ENCODE peak calls at places on chromosomes 7 and 10, in seven cellular contexts. W is sigmoid colon, A is GM12878, T is HCT116, C is transverse colon, N is spleen, I is suprapubic skin. M is an unnamed sample.

GRCh38 chr7:64618785-64619456 is 47.0 kb upstream of the ZNF107 start:
- DNase-seq in W (no peak), N (no peak), A (no peak), I (no peak), T (peak), C (no peak), M (no peak)

GRCh38 chr7:47968852-47969774 is 10.3 kb downstream of the HUS1 start:
- DNase-seq in T (peak), A (no peak), N (no peak), I (no peak), C (peak), W (no peak), M (no peak)

GRCh38 chr10:35336084-35336831 is at the start of gene CCNY:
- DNase-seq in T (no peak), N (peak), A (no peak), C (peak), I (peak), W (peak), M (peak)

GRCh38 chr10:29517352-29517923 is 117.3 kb downstream of the SVIL start:
- DNase-seq in W (no peak), T (peak), N (no peak), A (no peak), C (peak), I (no peak), M (no peak)

GRCh38 chr7:149809215-149809614 is 29.0 kb upstream of the ZNF862 start:
- DNase-seq in I (no peak), C (no peak), N (no peak), T (no peak), W (no peak), A (no peak), M (peak)

GRCh38 chr10:1122349-1122748 is 66.2 kb downstream of the WDR37 start:
- DNase-seq in N (no peak), W (no peak), C (no peak), T (no peak), A (no peak), I (no peak), M (no peak)

GRCh38 chr7:16657656-16658279 is 11.8 kb downstream of the BZW2 start:
- DNase-seq in C (peak), W (no peak), I (no peak), T (no peak), A (no peak), N (no peak), M (peak)

GRCh38 chr10:30738416-30738815 is 108.9 kb upstream of the LYZL2 start:
- DNase-seq in A (no peak), W (no peak), C (no peak), T (no peak), I (no peak), N (no peak), M (no peak)

GRCh38 chr10:8331896-8332729 is 277.6 kb downstream of the GATA3 start:
- DNase-seq in T (no peak), I (no peak), A (no peak), C (peak), W (no peak), N (peak), M (peak)

GRCh38 chr7:66099551-66100407 is 14.9 kb upstream of the CRCP start:
- DNase-seq in N (peak), A (no peak), W (peak), T (peak), I (peak), C (peak), M (no peak)

GRCh38 chr10:122786269-122786668 is 59.4 kb downstream of the CUZD1 start:
- DNase-seq in N (no peak), A (no peak), T (no peak), W (no peak), I (peak), C (no peak), M (no peak)

GRCh38 chr7:79403879-79404278 is 49.6 kb downstream of the MAGI2 start:
- DNase-seq in N (no peak), W (no peak), T (no peak), A (no peak), C (no peak), I (no peak), M (no peak)

GRCh38 chr10:13936826-13937225 is 350.1 kb downstream of the PRPF18 start:
- DNase-seq in I (no peak), W (no peak), N (no peak), T (no peak), A (no peak), C (no peak), M (no peak)

GRCh38 chr7:154841731-154842331 is 161.1 kb downstream of the PAXIP1 start:
- DNase-seq in I (no peak), T (no peak), N (no peak), A (no peak), W (no peak), C (no peak), M (no peak)

GRCh38 chr7:150876817-150877526 is 24.7 kb downstream of the AOC1 start:
- DNase-seq in I (no peak), A (no peak), W (peak), N (peak), C (peak), T (peak), M (no peak)

GRCh38 chr7:98365863-98366561 is 34.9 kb downstream of the BAIAP2L1 start:
- DNase-seq in N (peak), T (no peak), W (no peak), A (no peak), C (peak), I (peak), M (peak)

GRCh38 chr7:11807000-11807399 is 25.0 kb downstream of the THSD7A start:
- DNase-seq in T (no peak), C (no peak), W (no peak), A (no peak), I (no peak), N (no peak), M (no peak)

GRCh38 chr10:3902809-3903410 is 117.9 kb upstream of the KLF6 start:
- DNase-seq in A (no peak), C (no peak), N (no peak), T (no peak), I (no peak), W (no peak), M (no peak)

GRCh38 chr10:78551184-78552005 is 517.4 kb upstream of the ZMIZ1 start:
- DNase-seq in W (no peak), N (no peak), I (no peak), A (no peak), C (no peak), T (no peak), M (no peak)

GRCh38 chr7:159020987-159021386 is 123.7 kb downstream of the VIPR2 start:
- DNase-seq in C (no peak), I (peak), A (no peak), N (no peak), W (peak), T (peak), M (no peak)

GRCh38 chr7:71019703-71020102 is 112.2 kb upstream of the GALNT17 start:
- DNase-seq in N (no peak), C (no peak), I (no peak), W (no peak), T (no peak), A (no peak), M (no peak)

GRCh38 chr10:70119623-70120022 is 13.0 kb downstream of the AIFM2 start:
- DNase-seq in A (no peak), W (no peak), C (no peak), I (no peak), T (no peak), N (peak), M (no peak)

GRCh38 chr10:29430101-29430500 is 141.2 kb downstream of the LYZL1 start:
- DNase-seq in I (no peak), T (no peak), N (no peak), A (no peak), C (no peak), W (no peak), M (no peak)

GRCh38 chr7:46830-47140 is 145.6 kb upstream of the FAM20C start:
- DNase-seq in A (no peak), N (peak), I (peak), C (peak), W (no peak), T (no peak), M (no peak)
- TF ChIP-seq POLR2A in A (no peak), N (no peak), I (no peak), C (no peak), W (no peak), T (no peak), M (no peak)

GRCh38 chr10:59362991-59363390 is 642 bp upstream of the FAM13C start:
- DNase-seq in C (peak), I (peak), T (no peak), W (peak), A (no peak), N (no peak), M (no peak)

GRCh38 chr10:59360605-59361515 is 1.5 kb downstream of the FAM13C start:
- DNase-seq in N (no peak), W (no peak), A (no peak), C (no peak), T (no peak), I (no peak), M (no peak)

GRCh38 chr10:59361659-59362183 is 628 bp downstream of the FAM13C start:
- DNase-seq in T (no peak), C (no peak), I (no peak), A (no peak), N (no peak), W (no peak), M (no peak)

GRCh38 chr10:59363446-59363958 is 1.2 kb upstream of the FAM13C start:
- DNase-seq in A (no peak), W (no peak), C (no peak), I (no peak), N (no peak), T (no peak), M (no peak)

GRCh38 chr10:59362184-59362966 is at the start of gene FAM13C:
- DNase-seq in I (peak), N (peak), T (no peak), W (peak), C (peak), A (no peak), M (peak)
- TF ChIP-seq POLR2AphosphoS5 in I (no peak), N (peak), T (no peak), W (no peak), C (peak), A (no peak), M (no peak)

DNA sequence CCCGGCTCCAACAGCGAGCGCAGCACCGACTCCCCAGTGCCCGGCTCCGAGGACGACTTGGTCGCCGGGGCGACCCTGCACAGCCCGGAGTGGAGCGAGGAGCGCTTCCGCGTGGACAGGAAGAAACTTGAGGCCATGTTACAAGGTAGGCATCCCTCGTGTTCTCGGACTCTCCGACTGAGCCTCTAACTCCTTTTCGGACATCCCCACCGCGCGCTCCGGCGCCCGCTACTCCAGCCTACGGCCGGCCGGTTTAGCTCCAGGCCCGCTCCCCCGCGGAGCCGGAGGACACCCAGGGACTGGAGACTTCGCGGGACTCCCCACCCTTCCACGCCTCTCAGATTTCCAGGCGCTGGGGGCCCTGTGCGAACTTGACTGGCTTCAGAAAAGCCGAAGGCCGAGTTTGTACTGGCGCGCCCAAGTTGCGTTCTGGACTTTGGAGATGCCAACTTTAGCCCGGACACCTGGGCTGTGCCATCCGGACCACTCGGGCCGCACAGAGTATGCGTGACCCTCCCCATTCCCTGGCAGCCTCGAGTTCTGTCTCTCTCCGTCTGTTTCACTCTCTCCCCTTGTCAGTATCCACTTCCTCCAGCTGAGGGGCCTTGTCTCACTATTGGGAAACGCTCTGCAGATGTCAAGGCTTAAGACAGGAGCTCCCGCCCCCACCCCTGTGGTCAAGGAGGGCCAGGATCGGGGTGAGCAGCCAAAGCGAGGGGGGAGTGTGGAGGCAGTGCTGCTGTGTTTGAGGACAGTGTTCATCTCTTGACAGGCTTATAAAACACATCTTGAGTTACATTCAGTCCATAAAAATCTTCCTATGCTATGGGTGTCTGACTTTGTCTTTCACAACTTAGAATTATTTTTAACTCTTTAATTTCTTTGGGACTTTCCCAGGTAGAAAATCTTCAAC is 773 bp downstream of the BICC1 start:
- DNase-seq in T (no peak), N (peak), I (peak), A (no peak), C (peak), W (peak), M (peak)
- H3K27ac ChIP-seq in T (no peak), N (peak), I (peak), A (no peak), C (peak), W (peak), M (peak)

DNA sequence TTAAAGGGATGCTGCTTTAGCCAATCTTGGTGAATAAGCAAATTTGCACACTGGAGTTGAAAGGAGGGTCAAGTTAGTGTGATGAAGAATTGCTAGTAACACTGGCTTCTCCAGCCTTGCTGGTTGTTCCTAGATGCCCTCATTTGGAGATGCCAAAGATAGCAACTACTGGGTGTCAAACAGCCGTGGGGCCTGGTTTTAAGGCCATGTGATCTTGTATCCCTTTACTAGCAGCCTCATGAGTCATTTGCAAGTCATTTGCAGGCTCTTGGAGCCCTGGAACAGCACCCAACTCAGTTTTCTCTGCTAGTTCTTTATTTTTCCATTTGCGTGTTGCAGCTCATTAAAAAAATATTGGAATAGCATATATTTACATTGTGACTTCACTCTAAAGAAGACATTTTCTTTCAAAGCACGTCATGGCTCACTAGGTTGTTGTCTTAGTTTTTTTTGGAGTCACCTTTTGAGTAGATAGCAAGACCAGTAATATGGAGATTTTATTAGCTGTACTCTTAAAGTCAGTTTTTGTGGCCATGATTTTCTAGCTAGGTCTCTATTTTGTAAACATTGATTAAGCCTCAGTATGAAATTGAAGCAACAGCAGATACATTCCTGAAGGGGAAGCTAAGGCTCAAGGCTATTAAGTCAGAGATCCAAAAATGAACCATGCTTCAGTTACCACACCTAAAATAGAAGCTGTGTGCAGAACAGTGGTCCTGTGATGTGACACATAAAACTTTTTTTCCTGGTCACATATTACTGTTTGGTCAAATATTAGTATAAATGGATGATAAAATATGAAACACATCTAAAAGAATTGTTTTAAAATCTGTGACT is 1.3 kb downstream of the LSMEM1 start:
- DNase-seq in C (peak), W (peak), N (no peak), I (no peak), T (peak), A (no peak), M (peak)
- TF ChIP-seq POLR2A in C (no peak), W (no peak), N (no peak), I (no peak), T (no peak), A (no peak), M (no peak)

DNA sequence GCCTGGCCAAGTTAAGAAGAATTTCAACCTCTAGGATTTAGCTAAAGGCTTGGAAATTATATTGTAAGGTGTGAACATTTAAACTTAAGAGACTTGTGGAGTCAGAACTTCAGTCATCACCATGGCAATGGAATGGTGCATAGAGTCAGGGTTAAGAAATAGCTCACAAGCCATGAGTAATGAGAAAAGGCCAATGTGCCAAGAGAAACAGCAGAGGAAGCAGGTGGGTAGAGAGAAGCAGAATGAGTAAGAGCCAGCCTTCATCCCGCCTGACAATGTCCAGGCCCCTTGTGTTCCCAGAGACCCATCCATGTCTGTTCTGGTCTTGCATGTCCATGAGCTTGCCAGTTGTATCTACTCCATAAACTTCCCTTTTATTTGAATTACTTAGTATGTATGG is 62.6 kb upstream of the TBX20 start:
- DNase-seq in T (no peak), A (no peak), W (no peak), C (no peak), I (no peak), N (no peak), M (no peak)
- TF ChIP-seq POLR2AphosphoS5 in T (no peak), A (no peak), W (no peak), C (peak), I (no peak), N (no peak), M (no peak)

DNA sequence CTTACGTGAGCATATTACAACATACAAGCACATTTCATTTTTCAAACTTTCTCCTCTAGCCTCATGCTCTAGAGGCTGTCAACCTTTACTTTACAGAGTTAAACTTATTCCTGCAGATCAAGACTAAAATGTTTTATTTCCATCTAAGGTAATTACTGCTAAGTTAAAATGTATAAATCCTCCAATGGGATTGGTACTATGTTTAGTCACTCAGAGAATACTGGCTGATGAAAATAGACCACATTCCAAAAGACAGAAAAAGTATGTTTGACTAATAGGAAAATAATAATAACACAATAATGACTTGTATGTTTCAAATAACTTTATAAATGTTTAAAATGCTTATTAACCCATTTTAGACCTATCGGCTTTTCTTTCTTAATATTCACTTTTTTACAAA is 8.5 kb upstream of the TRDMT1 start:
- DNase-seq in T (no peak), C (no peak), N (no peak), I (no peak), A (no peak), W (no peak), M (no peak)
- H3K27ac ChIP-seq in T (no peak), C (no peak), N (no peak), I (no peak), A (no peak), W (no peak), M (no peak)

GRCh38 chr7:2504128-2504817 is 15.3 kb upstream of the LFNG start:
- DNase-seq in A (no peak), C (no peak), W (no peak), I (no peak), T (no peak), N (no peak), M (peak)
- TF ChIP-seq POLR2A in A (no peak), C (no peak), W (no peak), I (no peak), T (no peak), N (no peak), M (no peak)

GRCh38 chr10:72348282-72348681 is 6.4 kb downstream of the DNAJB12 start:
- DNase-seq in T (no peak), W (no peak), A (no peak), C (no peak), I (no peak), N (no peak), M (no peak)

GRCh38 chr10:72340510-72340895 is 14.2 kb downstream of the DNAJB12 start:
- DNase-seq in C (peak), A (no peak), W (no peak), N (peak), I (no peak), T (no peak), M (peak)

GRCh38 chr10:72342911-72343310 is 11.8 kb downstream of the DNAJB12 start:
- DNase-seq in C (no peak), I (no peak), T (no peak), W (no peak), A (no peak), N (no peak), M (no peak)

GRCh38 chr10:72340911-72341310 is 13.8 kb downstream of the DNAJB12 start:
- DNase-seq in A (no peak), C (no peak), N (no peak), I (no peak), T (no peak), W (no peak), M (peak)

DNA sequence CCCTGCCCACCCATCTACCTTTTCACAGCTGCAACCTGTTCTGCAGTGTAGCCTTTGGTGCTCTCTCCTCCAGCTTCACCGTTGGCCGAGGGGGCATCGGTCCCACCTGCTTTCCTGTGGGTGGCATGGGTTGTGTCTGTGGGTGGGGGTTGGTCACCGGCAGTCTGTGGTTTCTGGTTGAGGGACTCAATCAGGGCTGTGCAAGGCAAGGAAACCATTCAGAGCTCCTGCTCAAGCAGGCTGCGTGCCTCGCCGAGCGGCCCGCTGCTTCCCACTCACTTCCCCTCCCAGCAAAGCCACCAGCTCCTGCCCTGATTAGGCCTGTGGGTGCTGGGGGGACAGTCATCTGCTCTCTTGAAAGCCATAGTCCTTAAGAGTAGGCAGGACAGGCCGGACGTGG is 9.8 kb downstream of the DNAJB12 start:
- DNase-seq in I (no peak), A (no peak), T (no peak), N (no peak), W (no peak), C (no peak), M (no peak)
- TF ChIP-seq POLR2AphosphoS5 in I (no peak), A (no peak), T (no peak), N (peak), W (no peak), C (no peak), M (no peak)